ENCODE peak calls at places on chromosomes 12 and 14, in six cellular contexts. B is aorta; O is NCI-H2029 treated with DMSO at 0.1 percent for 48 hours; N is activated CD4-positive, alpha-beta T cell treated with anti-CD3 and anti-CD28 coated beads, Interleukin-2, amount 50 U/mL, for 1 hour; E is immature natural killer cell; Z is CD8-positive, alpha-beta T cell. L is an unnamed sample.

GRCh38 chr14:102105369-102105768 is 18.5 kb upstream of the HSP90AA1 start:
- DNase-seq in E (no peak), N (no peak), Z (no peak), B (no peak), O (no peak), L (no peak)

GRCh38 chr12:128458301-128458974 is 191.5 kb downstream of the TMEM132C start:
- DNase-seq in E (no peak), B (no peak), O (no peak), Z (no peak), N (no peak), L (no peak)

GRCh38 chr14:38080696-38081095 is 127.0 kb upstream of the SSTR1 start:
- DNase-seq in Z (no peak), B (no peak), O (no peak), E (no peak), N (no peak), L (no peak)

GRCh38 chr14:70622111-70622712 is 19.5 kb upstream of the TTC9 start:
- DNase-seq in O (peak), N (peak), Z (peak), E (peak), B (no peak), L (peak)

GRCh38 chr14:95527392-95528002 is 7.4 kb upstream of the GLRX5 start:
- DNase-seq in O (no peak), B (no peak), E (no peak), Z (peak), N (peak), L (peak)

GRCh38 chr12:80445083-80445482 is 1.0 kb downstream of the PTPRQ start:
- DNase-seq in Z (no peak), O (no peak), E (no peak), N (no peak), B (no peak), L (no peak)

GRCh38 chr12:47004634-47005033 is 74.8 kb upstream of the PCED1B start:
- DNase-seq in Z (no peak), O (no peak), B (no peak), N (no peak), E (no peak), L (no peak)

GRCh38 chr14:100761481-100761880 is 34.8 kb downstream of the DLK1 start:
- DNase-seq in E (no peak), O (no peak), B (no peak), Z (no peak), N (no peak), L (no peak)

GRCh38 chr14:74840603-74841030 is 35.3 kb downstream of the PROX2 start:
- DNase-seq in O (no peak), N (no peak), B (no peak), E (no peak), Z (no peak), L (no peak)

GRCh38 chr12:96237035-96237434 is 42.9 kb downstream of the ELK3 start:
- DNase-seq in B (no peak), Z (no peak), E (no peak), N (no peak), O (no peak), L (no peak)

GRCh38 chr14:95463173-95463901 is 53.1 kb downstream of the SYNE3 start:
- DNase-seq in O (peak), B (no peak), Z (peak), E (peak), N (peak), L (peak)

GRCh38 chr14:74414793-74415437 is 11.1 kb downstream of the SYNDIG1L start:
- DNase-seq in N (no peak), Z (no peak), E (no peak), B (no peak), O (no peak), L (no peak)

GRCh38 chr12:1457901-1458300 is 136.5 kb downstream of the FBXL14 start:
- DNase-seq in E (no peak), Z (no peak), N (no peak), B (peak), O (no peak), L (no peak)

GRCh38 chr14:101562659-101563351 is 1.5 kb downstream of the DIO3 start:
- DNase-seq in N (no peak), Z (peak), B (no peak), O (no peak), E (no peak), L (no peak)

GRCh38 chr12:124713041-124713435 is 145.6 kb upstream of the NCOR2 start:
- DNase-seq in B (peak), N (no peak), Z (no peak), O (no peak), E (no peak), L (no peak)

GRCh38 chr12:133129368-133130037 is 571 bp downstream of the ZNF891 start:
- DNase-seq in B (no peak), N (no peak), O (no peak), E (no peak), Z (no peak), L (no peak)

GRCh38 chr14:96267336-96267735 is 11.3 kb downstream of the BDKRB1 start:
- DNase-seq in Z (no peak), N (no peak), B (no peak), O (no peak), E (no peak), L (no peak)

GRCh38 chr12:6211421-6211869 is 11.2 kb downstream of the CD9 start:
- DNase-seq in N (no peak), E (no peak), Z (no peak), B (no peak), O (no peak), L (no peak)

GRCh38 chr12:5395443-5396401 is 36.2 kb upstream of the NTF3 start:
- DNase-seq in Z (no peak), E (no peak), B (no peak), N (no peak), O (peak), L (no peak)

L was measured in effector CD4-positive, alpha-beta T cell.